ENCODE peak calls at places on chromosomes 4 and X, in six cellular contexts. F, Q, P, W, V and O are unnamed samples. For H3K4me1, the result is how much of the 10 kb centered on the place peaks cover.

GRCh38 chrX:39477438-39478120 is 620.2 kb downstream of the BCOR start:
- DNase-seq in F (no peak), Q (peak), P (peak), W (no peak), V (peak), O (no peak)

GRCh38 chr4:148441624-148441985 is 609 bp downstream of the NR3C2 start:
- DNase-seq in F (peak), Q (no peak), P (no peak), W (no peak), V (no peak), O (no peak)

GRCh38 chr4:175514174-175514573 is 297.9 kb downstream of the GPM6A start:
- DNase-seq in F (no peak), Q (no peak), P (no peak), W (no peak), V (no peak), O (no peak)

GRCh38 chr4:124459922-124460301 is 252.6 kb downstream of the ANKRD50 start:
- DNase-seq in F (no peak), Q (no peak), P (no peak), W (no peak), V (no peak), O (no peak)

GRCh38 chr4:5142726-5143125 is 91.4 kb downstream of the STK32B start:
- DNase-seq in F (peak), Q (peak), P (no peak), W (peak), V (peak), O (peak)

GRCh38 chrX:48792219-48792618 is 5.8 kb downstream of the GATA1 start:
- DNase-seq in F (no peak), Q (no peak), P (no peak), W (no peak), V (no peak), O (no peak)

GRCh38 chrX:116238093-116238492 is 67.5 kb downstream of the AGTR2 start:
- DNase-seq in F (no peak), Q (no peak), P (no peak), W (no peak), V (no peak), O (no peak)

GRCh38 chr4:24527371-24527770 is 57.0 kb downstream of the DHX15 start:
- DNase-seq in F (no peak), Q (no peak), P (no peak), W (no peak), V (no peak), O (no peak)

GRCh38 chr4:54902261-54902660 is 223.1 kb downstream of the KDR start:
- DNase-seq in F (no peak), Q (no peak), P (no peak), W (no peak), V (no peak), O (peak)

GRCh38 chrX:147912093-147912801 is 528 bp downstream of the FMR1 start:
- DNase-seq in F (peak), Q (peak), P (peak), W (no peak), V (peak), O (no peak)

GRCh38 chr4:113952452-113953029 is 26.9 kb downstream of the ARSJ start:
- DNase-seq in F (peak), Q (no peak), P (no peak), W (peak), V (peak), O (no peak)

GRCh38 chr4:6926681-6927478 is 17.3 kb downstream of the TBC1D14 start:
- DNase-seq in F (no peak), Q (peak), P (no peak), W (no peak), V (peak), O (no peak)

GRCh38 chr4:185933078-185933581 is 121.1 kb upstream of the SORBS2 start:
- DNase-seq in F (no peak), Q (no peak), P (no peak), W (no peak), V (no peak), O (peak)

GRCh38 chr4:123786955-123787354 is 390.4 kb downstream of the SPRY1 start:
- DNase-seq in F (no peak), Q (peak), P (peak), W (no peak), V (no peak), O (no peak)

GRCh38 chr4:174156239-174156826 is 127.1 kb downstream of the FBXO8 start:
- DNase-seq in F (peak), Q (no peak), P (no peak), W (peak), V (peak), O (no peak)

GRCh38 chr4:109560687-109561452 is 824 bp downstream of the MCUB start:
- DNase-seq in F (peak), Q (no peak), P (peak), W (no peak), V (peak), O (no peak)

GRCh38 chrX:25028726-25029125 is 13.0 kb upstream of the ARX start:
- DNase-seq in F (no peak), Q (no peak), P (no peak), W (no peak), V (no peak), O (no peak)

GRCh38 chr4:113116414-113117345 is 67.2 kb downstream of the ANK2 start:
- DNase-seq in F (no peak), Q (no peak), P (no peak), W (no peak), V (no peak), O (no peak)

GRCh38 chr4:25783943-25784342 is 78.8 kb downstream of the SEL1L3 start:
- DNase-seq in F (no peak), Q (no peak), P (no peak), W (no peak), V (no peak), O (no peak)

GRCh38 chr4:15130441-15130840 is 128.2 kb downstream of the CPEB2 start:
- DNase-seq in F (no peak), Q (no peak), P (no peak), W (no peak), V (no peak), O (no peak)

DNA sequence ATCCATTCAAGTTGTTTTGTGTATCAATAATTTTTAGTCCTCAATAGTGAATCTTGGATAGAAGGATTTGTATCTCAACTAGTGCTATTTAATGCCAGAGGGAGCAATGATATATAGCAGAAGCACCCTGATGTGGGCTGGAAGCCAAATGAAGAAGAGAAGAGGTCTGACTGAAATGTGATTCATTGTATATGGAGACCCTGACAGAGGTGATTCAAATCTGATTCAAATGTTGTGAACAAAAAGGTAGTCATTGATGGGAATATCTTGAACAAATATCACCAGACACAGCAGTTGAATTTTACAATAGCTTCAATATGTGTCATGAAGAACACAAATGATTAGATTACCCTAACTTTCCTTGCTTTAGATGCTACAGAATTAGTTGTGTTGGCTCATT is 27.5 kb upstream of the SULT1B1 start:
- DNase-seq in F (no peak), Q (no peak), P (no peak), W (no peak), V (no peak), O (no peak)
- TF ChIP-seq POLR2AphosphoS5 in F (no peak), Q (no peak), P (no peak), W (no peak), V (no peak), O (no peak)

DNA sequence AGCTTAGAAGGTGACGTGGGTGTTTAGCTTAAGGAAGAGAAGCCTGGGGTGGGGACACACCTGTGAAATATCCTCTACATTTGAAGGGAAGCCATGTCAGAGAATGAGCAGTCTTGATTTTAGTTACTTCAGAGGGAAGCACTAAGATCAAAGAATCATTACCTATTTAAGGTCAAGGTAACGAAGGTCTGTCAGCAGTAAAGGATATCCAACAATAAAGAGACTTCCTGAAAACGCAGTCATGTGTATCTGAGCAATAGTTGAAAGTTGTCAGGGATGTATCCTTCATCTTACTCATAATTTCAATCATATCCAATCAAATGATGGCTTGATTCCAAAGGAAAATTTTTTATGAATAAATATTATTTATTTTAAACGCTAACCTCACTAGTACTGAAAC is 33.5 kb downstream of the IGFBP7 start:
- DNase-seq in F (no peak), Q (no peak), P (no peak), W (no peak), V (no peak), O (no peak)
- H3K4me1 ChIP-seq in F (under half), Q (under half), P (under half), W (under half), V (under half), O (half or more)

DNA sequence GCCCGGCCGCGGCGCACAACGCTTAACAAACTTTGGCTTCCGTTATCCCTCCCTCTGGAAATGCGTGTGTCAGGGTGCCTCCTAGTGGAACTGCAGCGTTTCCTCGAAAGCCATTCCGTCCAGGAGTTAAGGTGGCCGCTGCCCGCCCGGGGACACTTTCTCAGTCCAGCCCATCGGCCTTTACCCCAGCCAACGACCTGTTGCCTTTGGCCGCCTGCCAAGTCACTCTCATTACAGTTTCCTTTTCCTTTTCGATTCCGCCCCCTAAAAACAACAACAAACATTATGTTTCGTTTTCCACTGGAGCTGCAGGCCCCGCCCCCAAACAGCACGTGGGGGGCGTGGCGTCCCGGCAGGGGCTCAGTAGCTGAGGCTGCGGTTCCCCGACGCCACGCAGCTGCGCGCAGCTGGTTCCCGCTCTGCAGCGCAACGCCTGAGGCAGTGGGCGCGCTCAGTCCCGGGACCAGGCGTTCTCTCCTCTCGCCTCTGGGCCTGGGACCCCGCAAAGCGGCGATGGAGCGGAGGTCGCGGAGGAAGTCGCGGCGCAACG is at the start of gene HERC5:
- DNase-seq in F (peak), Q (peak), P (peak), W (peak), V (peak), O (peak)
- TF ChIP-seq POLR2AphosphoS5 in F (no peak), Q (peak), P (no peak), W (no peak), V (no peak), O (peak)

GRCh38 chrX:133364201-133364600 is 51.1 kb downstream of the GPC4 start:
- DNase-seq in F (no peak), Q (no peak), P (no peak), W (no peak), V (no peak), O (no peak)
- H3K4me1 ChIP-seq in F (under half), Q (under half), P (under half), W (under half), V (under half), O (under half)

DNA sequence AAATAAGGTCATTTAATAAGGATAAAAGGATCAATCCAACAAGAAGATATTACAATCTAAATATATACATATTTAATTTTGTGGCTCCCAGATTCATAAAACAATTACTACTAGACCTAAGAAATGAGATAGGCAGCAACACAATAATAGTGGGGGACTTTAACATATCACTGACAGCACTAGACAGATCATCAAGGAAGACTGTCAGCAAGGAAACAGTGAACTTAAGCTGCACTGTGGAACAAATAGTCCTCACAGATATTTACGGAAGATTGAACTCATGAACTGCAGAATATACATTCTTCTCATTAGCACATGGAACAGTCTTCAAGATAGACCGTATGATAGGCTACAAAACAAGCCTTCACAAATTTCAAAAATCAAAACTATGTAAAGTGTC is 56.1 kb upstream of the NAP1L2 start:
- DNase-seq in F (no peak), Q (no peak), P (no peak), W (no peak), V (no peak), O (no peak)
- TF ChIP-seq POLR2AphosphoS5 in F (no peak), Q (no peak), P (no peak), W (no peak), V (no peak), O (no peak)

DNA sequence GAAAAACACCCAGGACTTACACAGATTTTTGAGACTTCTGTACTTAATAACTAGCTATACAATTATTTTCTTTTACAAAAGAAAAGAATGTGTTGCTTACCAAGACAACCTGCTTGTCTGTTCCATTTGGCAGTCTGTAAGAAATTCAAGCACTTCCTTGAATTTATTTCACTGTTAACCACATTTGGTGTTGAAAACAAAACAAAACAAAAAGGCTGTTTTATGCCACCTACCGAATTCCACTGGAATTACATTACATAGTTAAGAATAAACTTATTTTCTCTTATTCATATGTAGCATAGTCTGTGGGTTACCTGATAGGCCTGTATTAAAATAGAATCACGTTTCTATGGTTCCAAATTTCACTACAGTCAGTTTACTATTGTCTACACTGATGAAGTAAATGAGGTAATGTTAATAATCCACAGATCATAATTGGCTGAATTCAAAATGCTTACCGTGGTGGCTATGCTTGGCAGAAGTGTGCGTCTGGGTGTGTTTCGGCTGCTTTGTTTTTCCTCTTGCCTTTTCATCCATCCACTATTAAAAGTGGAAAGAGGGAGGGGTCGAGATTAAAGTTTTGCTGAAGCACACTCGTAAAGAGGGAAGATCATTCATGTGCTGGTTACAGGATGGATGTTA is at the start of gene TLR1:
- DNase-seq in F (peak), Q (no peak), P (no peak), W (peak), V (no peak), O (no peak)
- H3K4me1 ChIP-seq in F (under half), Q (under half), P (under half), W (under half), V (under half), O (under half)

GRCh38 chr4:74874785-74875367 is 58.0 kb upstream of the PARM1 start:
- DNase-seq in F (peak), Q (peak), P (no peak), W (peak), V (peak), O (no peak)

GRCh38 chr4:74875451-74875850 is 57.5 kb upstream of the PARM1 start:
- DNase-seq in F (no peak), Q (no peak), P (no peak), W (no peak), V (no peak), O (no peak)

GRCh38 chr4:74878323-74878722 is 54.6 kb upstream of the PARM1 start:
- DNase-seq in F (no peak), Q (no peak), P (no peak), W (no peak), V (no peak), O (no peak)

DNA sequence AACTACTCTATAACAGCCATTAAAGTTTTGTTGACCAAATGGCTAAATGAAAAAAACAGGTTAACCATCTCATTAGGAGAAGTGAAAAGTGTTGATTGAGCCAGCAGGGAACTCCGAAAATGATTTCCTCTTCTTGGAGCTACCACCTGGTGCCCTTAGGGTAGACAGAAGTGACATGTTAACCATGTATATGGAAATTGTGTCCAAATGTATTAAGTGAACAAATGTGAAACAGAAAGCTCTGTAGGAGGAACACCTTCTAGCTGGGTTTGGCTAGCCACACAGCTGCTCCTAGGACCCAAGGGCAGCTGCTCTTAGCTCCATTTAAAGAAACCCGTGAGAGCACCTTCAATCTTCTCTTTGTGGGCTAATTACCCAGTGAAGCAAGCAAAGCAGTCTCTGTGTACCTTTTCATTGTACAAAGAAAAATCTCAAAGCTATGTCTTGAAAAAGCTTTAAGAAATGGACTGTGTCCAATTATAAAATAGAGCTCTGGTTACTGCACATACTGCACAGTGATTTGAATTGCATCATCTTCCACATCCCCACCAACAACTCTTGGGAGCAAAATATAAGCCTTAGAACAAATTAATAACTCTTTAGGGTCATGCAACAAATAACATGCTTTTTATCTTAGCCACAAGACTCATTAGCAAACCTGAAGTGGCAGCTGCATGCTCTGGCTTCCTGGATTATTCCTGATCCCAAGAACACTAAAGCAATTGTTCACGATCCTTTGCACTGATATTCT is 59.2 kb upstream of the PARM1 start:
- DNase-seq in F (no peak), Q (peak), P (no peak), W (no peak), V (no peak), O (no peak)
- TF ChIP-seq POLR2AphosphoS5 in F (no peak), Q (no peak), P (no peak), W (no peak), V (no peak), O (no peak)

DNA sequence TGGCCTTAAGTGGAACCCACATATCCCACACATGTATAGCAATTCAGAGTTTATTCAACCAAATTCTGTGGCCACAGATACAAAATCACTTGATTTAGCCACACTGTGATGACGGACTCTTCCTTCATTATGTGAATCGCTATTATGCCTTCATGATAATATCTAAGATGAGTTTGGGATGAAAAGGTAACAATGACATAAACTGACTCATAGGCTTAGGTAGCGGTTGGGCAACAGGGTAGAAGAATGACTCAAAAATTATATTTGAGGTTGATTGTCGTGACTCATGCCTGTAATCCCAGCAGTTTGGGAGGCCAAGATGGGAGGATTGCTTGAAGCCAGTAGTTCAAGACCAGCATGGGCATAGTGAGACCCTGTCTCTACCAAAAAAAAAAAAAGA is 70.5 kb upstream of the USP9X start:
- DNase-seq in F (no peak), Q (no peak), P (no peak), W (peak), V (no peak), O (no peak)
- H3K4me1 ChIP-seq in F (under half), Q (under half), P (under half), W (under half), V (under half), O (under half)